ENCODE peak calls at places on chromosomes 5 and 9, in ten cellular contexts. Q is sciatic nerve; O is GM10248; F is substantia nigra; E is NAMALWA; I is fibroblast of the conjunctiva; B is CD4-positive, CD25-positive, alpha-beta regulatory T cell; N is ELR; R is head of caudate nucleus; K is CD4-positive, alpha-beta T cell. M is an unnamed sample.

GRCh38 chr9:16832101-16832500 is 38.4 kb downstream of the BNC2 start:
- DNase-seq in B (no peak), K (no peak), I (no peak), R (no peak), E (no peak), N (no peak), Q (no peak), O (no peak), F (no peak), M (no peak)

GRCh38 chr5:159819671-159820411 is 96.4 kb upstream of the ADRA1B start:
- DNase-seq in B (no peak), E (no peak), I (peak), K (no peak), Q (peak), F (no peak), N (peak), R (no peak), O (no peak), M (no peak)

GRCh38 chr5:168489059-168489458 is 2.8 kb downstream of the RARS1 start:
- DNase-seq in B (no peak), I (no peak), O (no peak), F (no peak), R (no peak), N (no peak), K (no peak), Q (no peak), E (no peak), M (no peak)

GRCh38 chr5:133952729-133953567 is 15.5 kb downstream of the C5orf15 start:
- DNase-seq in R (no peak), F (no peak), N (peak), E (no peak), B (no peak), Q (peak), I (peak), K (no peak), O (no peak), M (no peak)

GRCh38 chr5:157197088-157197487 is 16.4 kb downstream of the ITK start:
- DNase-seq in E (no peak), Q (no peak), B (peak), N (no peak), K (no peak), F (no peak), O (no peak), R (no peak), I (no peak), M (no peak)

GRCh38 chr5:9903806-9904205 is 273.7 kb upstream of the TAS2R1 start:
- DNase-seq in Q (no peak), F (no peak), B (no peak), E (no peak), O (no peak), R (no peak), I (peak), K (no peak), N (peak), M (no peak)

GRCh38 chr5:132782101-132782500 is 5.1 kb upstream of the SEPTIN8 start:
- DNase-seq in N (peak), I (no peak), Q (no peak), B (no peak), O (no peak), F (no peak), E (no peak), R (no peak), K (no peak), M (peak)

GRCh38 chr5:128201065-128201926 is 117.7 kb downstream of the SLC12A2 start:
- DNase-seq in F (peak), B (peak), I (peak), N (peak), O (peak), E (peak), K (peak), R (peak), Q (peak), M (peak)

GRCh38 chr5:170168002-170168401 is 62.3 kb downstream of the FOXI1 start:
- DNase-seq in R (no peak), E (no peak), O (no peak), I (no peak), N (no peak), Q (no peak), F (no peak), K (no peak), B (no peak), M (no peak)

GRCh38 chr9:122445155-122445749 is 32.5 kb downstream of the OR1J1 start:
- DNase-seq in E (no peak), N (peak), B (no peak), K (no peak), I (peak), R (no peak), F (no peak), O (no peak), Q (no peak), M (peak)

GRCh38 chr5:75654693-75655315 is 43.6 kb downstream of the ANKDD1B start:
- DNase-seq in O (no peak), I (no peak), B (no peak), Q (no peak), E (no peak), R (no peak), N (no peak), K (no peak), F (no peak), M (no peak)

GRCh38 chr9:7089794-7090193 is 332.0 kb downstream of the KDM4C start:
- DNase-seq in B (no peak), N (no peak), F (no peak), O (no peak), I (no peak), K (no peak), R (no peak), E (no peak), Q (no peak), M (no peak)

GRCh38 chr9:84782228-84782866 is 112.8 kb downstream of the NTRK2 start:
- DNase-seq in I (no peak), N (no peak), F (no peak), B (no peak), R (no peak), Q (no peak), E (no peak), K (no peak), O (no peak), M (peak)

GRCh38 chr9:114008667-114009410 is 69.3 kb downstream of the AMBP start:
- DNase-seq in K (peak), Q (peak), R (no peak), I (no peak), E (no peak), O (no peak), F (no peak), N (no peak), B (no peak), M (no peak)

GRCh38 chr9:108889649-108890067 is 27.6 kb downstream of the ACTL7A start:
- DNase-seq in R (no peak), O (no peak), E (peak), B (no peak), K (no peak), I (peak), F (no peak), N (peak), Q (no peak), M (peak)

GRCh38 chr5:133969654-133970324 is 1.4 kb upstream of the C5orf15 start:
- DNase-seq in I (no peak), O (peak), N (peak), B (no peak), R (no peak), E (peak), F (no peak), K (no peak), Q (no peak), M (peak)

GRCh38 chr9:133837644-133838597 is 99.8 kb upstream of the SARDH start:
- DNase-seq in K (no peak), R (no peak), O (no peak), F (no peak), N (no peak), Q (no peak), E (no peak), I (no peak), B (no peak), M (no peak)

GRCh38 chr9:20353529-20353928 is 268.8 kb downstream of the MLLT3 start:
- DNase-seq in Q (no peak), K (no peak), I (no peak), B (no peak), R (no peak), N (no peak), O (no peak), F (no peak), E (no peak), M (no peak)

GRCh38 chr5:115194671-115195070 is 25.0 kb upstream of the TRIM36 start:
- DNase-seq in R (no peak), Q (no peak), K (no peak), B (no peak), N (no peak), O (no peak), E (no peak), I (peak), F (no peak), M (no peak)

GRCh38 chr9:100455470-100455869 is 17.5 kb upstream of the TMEFF1 start:
- DNase-seq in I (no peak), E (no peak), N (no peak), O (no peak), Q (no peak), R (no peak), B (no peak), F (no peak), K (no peak), M (no peak)

GRCh38 chr5:24606974-24607373 is 37.8 kb downstream of the CDH10 start:
- DNase-seq in O (no peak), R (no peak), Q (no peak), F (no peak), N (no peak), I (no peak), K (no peak), B (no peak), E (no peak), M (no peak)

GRCh38 chr5:180197016-180197702 is 11.9 kb downstream of the RASGEF1C start:
- DNase-seq in O (no peak), Q (no peak), B (no peak), I (no peak), N (no peak), R (no peak), E (no peak), F (no peak), K (no peak), M (no peak)

GRCh38 chr9:135671591-135672041 is 8.5 kb downstream of the LCN9 start:
- DNase-seq in Q (no peak), K (no peak), R (no peak), F (no peak), E (no peak), O (no peak), I (no peak), B (no peak), N (no peak), M (no peak)

GRCh38 chr9:5879419-5880181 is 11.1 kb upstream of the MLANA start:
- DNase-seq in F (no peak), R (peak), E (no peak), O (no peak), B (no peak), Q (no peak), I (peak), N (peak), K (no peak), M (peak)

GRCh38 chr9:125648294-125648693 is 58.7 kb downstream of the MAPKAP1 start:
- DNase-seq in B (no peak), R (no peak), N (no peak), K (no peak), I (no peak), E (no peak), F (no peak), Q (no peak), O (no peak), M (no peak)

GRCh38 chr9:115161431-115161830 is 43.5 kb upstream of the TNC start:
- DNase-seq in I (no peak), O (no peak), R (no peak), K (no peak), E (no peak), F (no peak), N (no peak), Q (no peak), B (no peak), M (no peak)

GRCh38 chr9:20446248-20446647 is 176.1 kb downstream of the MLLT3 start:
- DNase-seq in Q (no peak), I (no peak), F (no peak), B (no peak), R (no peak), K (no peak), N (no peak), E (no peak), O (no peak), M (no peak)

GRCh38 chr9:138069731-138070456 is 192.3 kb downstream of the CACNA1B start:
- DNase-seq in O (no peak), K (peak), N (no peak), I (no peak), R (no peak), Q (peak), F (no peak), B (no peak), E (no peak), M (no peak)

GRCh38 chr9:90552317-90552716 is 90.3 kb downstream of the DIRAS2 start:
- DNase-seq in O (peak), B (no peak), F (no peak), K (no peak), Q (no peak), R (no peak), E (no peak), I (no peak), N (no peak), M (no peak)

GRCh38 chr5:114201332-114201731 is 160.5 kb upstream of the KCNN2 start:
- DNase-seq in K (no peak), I (no peak), F (no peak), B (no peak), N (no peak), O (no peak), Q (no peak), E (no peak), R (no peak), M (no peak)

GRCh38 chr5:34571380-34572041 is 84.6 kb upstream of the RAI14 start:
- DNase-seq in R (no peak), N (peak), I (peak), Q (no peak), O (no peak), F (no peak), B (no peak), E (no peak), K (no peak), M (peak)

M was measured in OCI-M1.